ENCODE peak calls at places on chromosomes 3 and 15, in eight cellular contexts. E, V, O, T, D, Y, A and G are unnamed samples.

GRCh38 chr15:68201153-68201878 is 3.8 kb downstream of the CALML4 start:
- DNase-seq in Y (no peak), O (no peak), E (no peak), D (no peak), T (no peak), A (peak), V (no peak), G (no peak)

GRCh38 chr3:41997702-41998551 is 36.0 kb upstream of the ULK4 start:
- DNase-seq in O (no peak), T (peak), Y (no peak), E (peak), D (no peak), V (no peak), A (peak), G (no peak)

GRCh38 chr3:31829011-31829410 is 152.1 kb downstream of the OSBPL10 start:
- DNase-seq in O (no peak), Y (no peak), D (no peak), V (no peak), T (no peak), A (no peak), E (no peak), G (no peak)

GRCh38 chr15:49494842-49495241 is 71.8 kb downstream of the FGF7 start:
- DNase-seq in E (no peak), O (no peak), T (peak), A (peak), Y (no peak), V (no peak), D (no peak), G (no peak)

GRCh38 chr3:60636846-60637245 is 614.4 kb downstream of the FHIT start:
- DNase-seq in E (peak), T (peak), V (no peak), O (peak), Y (no peak), A (peak), D (no peak), G (peak)

GRCh38 chr15:57220220-57220619 is 156.1 kb upstream of the CGNL1 start:
- DNase-seq in Y (no peak), O (peak), V (no peak), T (peak), D (no peak), A (peak), E (no peak), G (peak)

GRCh38 chr3:11078826-11079520 is 75.3 kb upstream of the HRH1 start:
- DNase-seq in V (no peak), A (no peak), O (no peak), D (no peak), Y (no peak), T (no peak), E (no peak), G (no peak)

GRCh38 chr3:6112546-6112945 is 748.4 kb upstream of the GRM7 start:
- DNase-seq in O (no peak), Y (no peak), V (no peak), D (no peak), A (no peak), E (no peak), T (no peak), G (no peak)

GRCh38 chr3:45785626-45786150 is 10.6 kb downstream of the SLC6A20 start:
- DNase-seq in V (no peak), T (no peak), A (no peak), O (no peak), Y (no peak), D (no peak), E (peak), G (no peak)

GRCh38 chr3:79983063-79983561 is 215.3 kb upstream of the ROBO1 start:
- DNase-seq in D (no peak), Y (no peak), V (no peak), A (peak), E (no peak), O (no peak), T (no peak), G (no peak)

GRCh38 chr3:30135190-30135589 is 471.2 kb upstream of the TGFBR2 start:
- DNase-seq in D (no peak), T (peak), Y (no peak), V (no peak), E (no peak), O (peak), A (peak), G (peak)

GRCh38 chr15:94232107-94232506 is 746 bp downstream of the MCTP2 start:
- DNase-seq in Y (no peak), E (no peak), T (no peak), A (no peak), D (no peak), V (no peak), O (no peak), G (no peak)

GRCh38 chr3:50155891-50156290 is 767 bp downstream of the SEMA3F start:
- DNase-seq in A (no peak), D (no peak), Y (no peak), O (no peak), E (peak), T (no peak), V (no peak), G (no peak)

GRCh38 chr3:13002398-13003124 is 70.7 kb downstream of the IQSEC1 start:
- DNase-seq in Y (no peak), E (peak), O (no peak), V (no peak), A (no peak), T (no peak), D (peak), G (no peak)

GRCh38 chr3:173411288-173412064 is 13.9 kb downstream of the NLGN1 start:
- DNase-seq in E (no peak), D (no peak), O (peak), A (peak), Y (no peak), T (peak), V (no peak), G (peak)
- H3K4me3 ChIP-seq in E (no peak), D (no peak), O (no peak), A (no peak), Y (no peak), T (no peak), V (peak), G (no peak)

GRCh38 chr3:93983408-93983807 is 3.5 kb downstream of the ARL13B start:
- DNase-seq in A (no peak), Y (no peak), T (no peak), O (no peak), V (no peak), E (no peak), D (no peak), G (no peak)
- H3K4me3 ChIP-seq in A (no peak), Y (no peak), T (no peak), O (no peak), V (no peak), E (no peak), D (no peak), G (no peak)

GRCh38 chr3:14601692-14602005 is 49.9 kb upstream of the CCDC174 start:
- DNase-seq in D (no peak), E (peak), A (no peak), Y (no peak), O (no peak), V (no peak), T (no peak), G (no peak)

GRCh38 chr3:14599488-14599887 is 52.1 kb upstream of the CCDC174 start:
- DNase-seq in A (no peak), T (no peak), D (no peak), Y (no peak), E (no peak), V (no peak), O (no peak), G (no peak)

GRCh38 chr3:14602006-14602803 is 49.4 kb upstream of the CCDC174 start:
- DNase-seq in T (no peak), A (no peak), O (no peak), E (peak), Y (no peak), V (no peak), D (no peak), G (no peak)

GRCh38 chr3:14600075-14600474 is 51.5 kb upstream of the CCDC174 start:
- DNase-seq in E (no peak), D (no peak), Y (no peak), V (no peak), T (no peak), A (no peak), O (no peak), G (no peak)

DNA sequence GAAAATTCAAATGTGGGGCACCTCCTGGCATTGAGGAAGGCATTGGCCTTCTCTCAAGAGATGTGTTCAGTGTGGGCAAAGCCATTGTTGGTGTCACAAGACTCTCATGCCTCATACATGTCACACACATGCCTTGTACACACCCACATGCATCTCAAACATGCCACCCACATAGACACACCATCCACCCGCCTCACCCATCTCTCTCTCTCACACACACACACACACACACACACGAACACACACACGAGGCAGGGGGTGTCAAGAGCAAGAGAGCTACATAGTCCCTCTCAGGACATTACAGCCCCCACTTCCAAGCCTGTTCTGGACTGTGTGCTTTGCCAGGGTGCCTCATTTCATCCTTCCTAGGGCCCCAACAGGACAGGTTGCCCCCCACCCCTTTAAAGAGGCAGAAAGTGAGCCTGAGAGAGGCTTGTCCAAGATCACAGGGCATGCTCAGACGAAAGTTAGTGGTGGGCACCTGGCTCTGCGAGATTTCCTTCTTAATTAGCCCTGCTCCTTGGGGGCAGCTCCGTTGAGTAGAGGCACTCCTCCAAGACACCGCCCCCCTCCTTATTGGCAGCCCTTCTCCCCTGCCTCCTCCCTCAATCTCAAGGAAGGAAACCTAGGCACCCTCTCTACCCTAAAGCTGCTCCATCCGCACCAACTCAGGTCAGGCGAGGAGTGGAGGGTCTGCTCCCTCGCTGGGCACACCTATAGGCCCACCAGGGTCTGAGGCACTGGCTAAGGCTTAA is 50.5 kb upstream of the CCDC174 start:
- DNase-seq in E (no peak), O (no peak), T (no peak), D (no peak), A (no peak), V (no peak), Y (no peak), G (no peak)
- H3K4me3 ChIP-seq in E (no peak), O (no peak), T (no peak), D (no peak), A (no peak), V (no peak), Y (no peak), G (no peak)

GRCh38 chr3:192887701-192888100 is 30.0 kb downstream of the MB21D2 start:
- DNase-seq in D (no peak), Y (no peak), O (no peak), A (no peak), E (peak), T (peak), V (no peak), G (no peak)
- H3K4me3 ChIP-seq in D (no peak), Y (no peak), O (no peak), A (no peak), E (no peak), T (no peak), V (no peak), G (no peak)

GRCh38 chr15:61132211-61132610 is 96.9 kb downstream of the RORA start:
- DNase-seq in Y (no peak), T (no peak), E (no peak), A (no peak), D (no peak), V (no peak), O (no peak), G (no peak)

GRCh38 chr15:61133361-61133760 is 95.7 kb downstream of the RORA start:
- DNase-seq in V (no peak), O (no peak), Y (no peak), T (no peak), E (no peak), D (no peak), A (no peak), G (no peak)

GRCh38 chr15:61128343-61128742 is 100.8 kb downstream of the RORA start:
- DNase-seq in O (no peak), A (no peak), V (no peak), E (no peak), T (no peak), Y (no peak), D (no peak), G (no peak)

GRCh38 chr15:61131598-61131954 is 97.5 kb downstream of the RORA start:
- DNase-seq in T (no peak), D (no peak), V (no peak), A (no peak), E (no peak), O (no peak), Y (no peak), G (no peak)

GRCh38 chr15:61130945-61131597 is 98.0 kb downstream of the RORA start:
- DNase-seq in Y (no peak), V (no peak), E (no peak), A (no peak), D (no peak), T (no peak), O (no peak), G (no peak)
- H3K4me3 ChIP-seq in Y (no peak), V (no peak), E (no peak), A (no peak), D (no peak), T (no peak), O (no peak), G (no peak)

GRCh38 chr15:47542312-47543094 is 174.8 kb upstream of the SEMA6D start:
- DNase-seq in E (no peak), Y (no peak), V (no peak), T (peak), O (no peak), A (peak), D (no peak), G (no peak)

GRCh38 chr15:47541587-47541986 is 175.7 kb upstream of the SEMA6D start:
- DNase-seq in V (no peak), A (no peak), T (no peak), O (no peak), D (no peak), E (no peak), Y (no peak), G (no peak)
- H3K4me3 ChIP-seq in V (no peak), A (no peak), T (no peak), O (no peak), D (no peak), E (no peak), Y (no peak), G (no peak)

GRCh38 chr15:65805019-65805738 is 13.1 kb upstream of the DENND4A start:
- DNase-seq in E (no peak), A (peak), O (no peak), D (no peak), V (no peak), T (no peak), Y (no peak), G (peak)
- H3K4me3 ChIP-seq in E (no peak), A (no peak), O (no peak), D (no peak), V (no peak), T (no peak), Y (no peak), G (no peak)

DNA sequence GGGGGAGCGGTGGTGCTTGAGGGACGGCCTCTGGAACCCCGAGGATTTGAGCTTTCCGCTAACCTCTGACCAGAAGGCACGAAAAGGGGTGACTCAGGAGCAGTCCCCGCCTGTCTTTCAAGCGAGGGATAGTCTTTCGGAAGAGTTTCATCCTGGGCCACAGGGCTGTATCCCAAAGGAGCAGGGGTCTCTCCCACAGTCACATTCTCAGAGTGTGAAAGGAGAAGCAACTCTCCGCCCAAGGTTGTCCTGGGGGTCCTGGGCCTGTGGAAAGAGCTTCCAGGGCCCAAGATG is 1.4 kb upstream of the DUSP7 start:
- DNase-seq in O (no peak), A (no peak), V (no peak), D (no peak), E (no peak), T (no peak), Y (no peak), G (no peak)
- H3K4me3 ChIP-seq in O (peak), A (peak), V (peak), D (peak), E (peak), T (peak), Y (peak), G (peak)